ENCODE peak calls at places on chromosome 22, in eight cellular contexts. K, V, H, A, J, B, Z and X are unnamed samples.

GRCh38 chr22:49023879-49024774 is 803.5 kb downstream of the BRD1 start:
- DNase-seq in K (no peak), Z (no peak), A (peak; percentile 58), H (no peak), B (no peak), J (no peak), V (no peak), X (no peak)

GRCh38 chr22:28346308-28346707 is 333.3 kb downstream of the TTC28 start:
- DNase-seq in H (no peak), Z (no peak), B (no peak), K (no peak), V (no peak), A (no peak), J (peak; percentile 9), X (no peak)

GRCh38 chr22:27726726-27727449 is 74.7 kb downstream of the MN1 start:
- DNase-seq in B (no peak), V (no peak), A (peak; percentile 81), K (peak; percentile 62), J (peak; percentile 79), H (no peak), Z (no peak), X (no peak)

GRCh38 chr22:29275167-29275566 is 7.1 kb downstream of the EWSR1 start:
- DNase-seq in V (no peak), H (no peak), K (no peak), Z (no peak), B (no peak), A (no peak), J (no peak), X (no peak)

GRCh38 chr22:40345801-40346177 is 511 bp upstream of the ADSL start:
- DNase-seq in Z (no peak), J (peak; percentile 14), B (peak; percentile 45), V (no peak), H (peak; percentile 53), K (no peak), A (no peak), X (no peak)

GRCh38 chr22:40855104-40855959 is 1.1 kb downstream of the ST13 start:
- DNase-seq in K (no peak), A (no peak), B (no peak), J (no peak), Z (no peak), V (no peak), H (no peak), X (no peak)

GRCh38 chr22:43533131-43533530 is 121.3 kb downstream of the MPPED1 start:
- DNase-seq in V (no peak), H (no peak), J (no peak), Z (no peak), K (no peak), A (peak; percentile 13), B (no peak), X (no peak)

GRCh38 chr22:26702906-26703830 is 45.8 kb downstream of the MIAT start:
- DNase-seq in A (no peak), V (no peak), J (no peak), K (peak; percentile 42), Z (no peak), H (no peak), B (no peak), X (no peak)

GRCh38 chr22:19979712-19980493 is 36.7 kb downstream of the ARVCF start:
- DNase-seq in H (no peak), V (no peak), A (no peak), K (no peak), Z (no peak), J (no peak), B (no peak), X (no peak)

GRCh38 chr22:44488354-44488753 is 9.7 kb downstream of the RTL6 start:
- DNase-seq in K (no peak), A (no peak), H (no peak), V (no peak), J (no peak), Z (no peak), B (no peak), X (no peak)

GRCh38 chr22:17201285-17201945 is 17.8 kb downstream of the ADA2 start:
- DNase-seq in A (no peak), Z (no peak), V (no peak), H (no peak), K (no peak), J (no peak), B (peak; percentile 12), X (no peak)

GRCh38 chr22:17194213-17194612 is 25.0 kb downstream of the ADA2 start:
- DNase-seq in Z (no peak), H (no peak), V (no peak), A (no peak), K (no peak), J (no peak), B (no peak), X (no peak)

GRCh38 chr22:17198188-17199130 is 20.8 kb downstream of the ADA2 start:
- DNase-seq in J (peak; percentile 86), B (no peak), K (no peak), A (no peak), V (no peak), H (no peak), Z (peak; percentile 90), X (no peak)

DNA sequence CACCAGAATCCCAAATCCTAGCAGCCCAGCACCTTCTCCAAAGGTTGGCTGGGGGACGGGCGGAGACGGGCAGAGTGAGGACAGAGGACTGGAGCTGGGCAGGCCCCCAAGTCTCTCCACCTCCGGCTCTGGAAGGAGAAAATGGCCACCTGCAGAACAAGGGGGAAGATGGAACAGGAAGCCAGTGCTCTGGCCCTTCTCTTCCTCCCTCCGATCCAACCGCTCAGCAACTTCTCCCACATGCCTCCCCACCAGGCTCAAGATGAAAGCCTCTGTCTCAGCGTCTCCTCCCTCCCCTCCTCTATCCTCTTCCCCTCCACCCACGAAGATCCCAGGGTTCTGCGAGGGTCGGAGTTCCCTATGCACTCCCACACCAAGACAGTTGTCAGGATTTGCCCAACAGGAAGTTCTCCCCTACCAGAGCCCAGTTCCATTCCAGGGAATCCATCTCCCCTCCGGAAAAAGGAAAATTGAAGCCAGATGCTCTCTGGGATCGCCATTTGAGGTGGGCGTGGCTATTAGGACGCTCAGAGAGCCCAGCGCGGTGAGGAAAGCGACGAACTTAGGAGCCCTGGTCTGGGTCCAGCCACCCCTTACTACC is 20.0 kb downstream of the ADA2 start:
- DNase-seq in Z (peak; percentile 64), H (no peak), A (no peak), K (peak; percentile 27), B (no peak), V (no peak), J (peak; percentile 80), X (no peak)
- H3K4me3 ChIP-seq in Z (peak overlapping the region; percentile 71), H (no peak overlapping the region), A (peak overlapping the region; percentile 19), K (peak overlapping the region; percentile 44), B (no peak overlapping the region), V (peak overlapping the region; percentile 11), J (peak overlapping the region; percentile 38), X (peak overlapping the region; percentile 23)

GRCh38 chr22:32075997-32076725 is 33.1 kb downstream of the SLC5A1 start:
- DNase-seq in K (no peak), B (no peak), H (no peak), V (no peak), A (no peak), Z (no peak), J (no peak), X (no peak)
- H3K4me3 ChIP-seq in K (no peak overlapping the region), B (no peak overlapping the region), H (no peak overlapping the region), V (no peak overlapping the region), A (no peak overlapping the region), Z (no peak overlapping the region), J (no peak overlapping the region), X (no peak overlapping the region)

DNA sequence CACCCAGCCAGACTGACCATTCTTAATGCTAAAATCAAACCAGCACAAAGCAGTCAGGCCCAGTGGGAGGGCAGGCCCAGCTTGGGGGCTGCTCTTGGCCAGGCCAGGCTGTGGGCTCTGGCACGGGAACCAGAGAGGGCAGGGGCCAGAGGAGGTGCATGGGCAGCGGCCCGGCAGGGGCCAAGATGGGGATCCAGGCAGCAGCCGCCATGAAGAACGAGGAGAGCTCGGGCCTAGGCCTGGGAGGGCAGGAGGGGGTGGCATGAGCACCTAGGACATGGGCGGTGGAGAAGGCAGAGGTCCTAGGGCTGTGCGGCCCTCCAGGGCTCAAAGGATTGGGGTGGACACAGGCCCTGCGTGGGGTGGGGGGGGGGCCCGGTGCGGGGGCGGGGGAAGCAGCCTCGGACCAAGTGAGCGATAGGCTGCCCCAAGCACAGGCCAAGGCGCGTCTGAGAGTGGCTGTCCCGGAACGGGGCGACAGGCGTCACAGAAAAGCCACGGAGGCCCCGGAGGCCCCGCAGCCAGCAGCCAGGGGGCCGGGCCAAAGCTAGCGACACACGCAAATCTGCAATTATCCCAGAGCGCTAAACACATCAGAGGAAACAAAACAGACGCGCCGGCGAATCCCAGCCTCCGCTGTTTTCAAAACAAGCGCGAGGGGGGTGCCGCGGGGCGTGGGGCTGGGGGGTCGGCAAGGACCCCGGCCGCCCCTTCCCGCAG is 8.3 kb downstream of the PLXNB2 start:
- DNase-seq in B (peak; percentile 49), K (no peak), Z (no peak), A (no peak), V (no peak), H (no peak), J (peak; percentile 34), X (no peak)
- H3K4me3 ChIP-seq in B (peak overlapping the region; percentile 75), K (no peak overlapping the region), Z (no peak overlapping the region), A (peak overlapping the region; percentile 47), V (peak overlapping the region; percentile 28), H (no peak overlapping the region), J (peak overlapping the region; percentile 45), X (no peak overlapping the region)

GRCh38 chr22:22955276-22955798 is 67.7 kb downstream of the IGLL5 start:
- DNase-seq in A (no peak), Z (no peak), V (no peak), K (no peak), J (no peak), H (no peak), B (no peak), X (no peak)

GRCh38 chr22:22949953-22950352 is 62.3 kb downstream of the IGLL5 start:
- DNase-seq in V (no peak), H (no peak), B (no peak), J (no peak), A (no peak), K (no peak), Z (no peak), X (no peak)

GRCh38 chr22:22953796-22954195 is 66.2 kb downstream of the IGLL5 start:
- DNase-seq in K (no peak), H (no peak), A (no peak), J (no peak), V (no peak), B (no peak), Z (no peak), X (no peak)

GRCh38 chr22:22951035-22951434 is 63.4 kb downstream of the IGLL5 start:
- DNase-seq in H (no peak), V (no peak), B (no peak), A (no peak), J (no peak), K (no peak), Z (no peak), X (no peak)

DNA sequence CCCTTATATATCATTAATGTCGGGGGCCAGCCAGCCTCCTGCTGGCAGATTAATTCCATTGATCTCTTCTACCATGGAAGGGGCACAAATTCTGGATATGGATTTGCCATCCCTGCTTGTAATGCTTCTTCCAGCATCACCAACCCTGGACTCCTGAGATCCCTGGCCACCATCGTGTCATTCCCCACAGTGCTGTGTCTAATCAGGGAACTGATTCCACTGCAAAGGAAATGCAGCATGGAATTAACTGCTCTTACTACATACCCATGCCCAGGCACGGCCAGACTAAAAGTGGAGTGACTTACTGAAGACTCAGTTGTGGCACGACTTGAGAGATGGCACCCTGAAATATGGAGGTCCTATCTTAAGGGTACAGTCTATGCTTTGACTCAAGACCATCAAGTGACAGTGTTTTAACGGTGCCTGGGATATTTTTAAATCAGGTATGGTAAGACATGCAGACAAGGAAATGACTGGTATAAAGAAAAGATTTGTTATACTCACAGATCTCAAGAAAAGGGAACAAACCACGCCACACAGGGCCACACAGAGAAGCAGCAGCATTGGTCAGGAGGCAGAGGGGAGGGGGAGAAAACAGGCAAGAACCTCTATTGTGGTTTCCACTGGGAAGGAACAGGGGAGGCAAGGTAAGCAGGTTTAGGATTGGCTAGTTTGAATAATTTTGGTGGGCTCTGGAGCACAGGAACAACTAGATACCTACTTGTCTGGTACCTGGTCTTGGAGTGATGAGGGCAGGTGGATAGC is 65.1 kb downstream of the IGLL5 start:
- DNase-seq in H (no peak), B (no peak), V (no peak), J (no peak), Z (no peak), K (no peak), A (no peak), X (no peak)
- H3K4me3 ChIP-seq in H (no peak overlapping the region), B (no peak overlapping the region), V (no peak overlapping the region), J (no peak overlapping the region), Z (no peak overlapping the region), K (no peak overlapping the region), A (no peak overlapping the region), X (no peak overlapping the region)